ENCODE peak calls at places on chromosomes 12 and 14, in eight cellular contexts. U, L, O, H, T, X, A and M are unnamed samples.

GRCh38 chr14:55152052-55152753 is 23.2 kb downstream of the LGALS3 start:
- DNase-seq in U (no peak), L (no peak), O (no peak), H (no peak), T (peak; percentile 81), X (no peak), A (no peak), M (no peak)

GRCh38 chr12:87120440-87120839 is 864.2 kb upstream of the MGAT4C start:
- DNase-seq in U (no peak), L (no peak), O (no peak), H (no peak), T (peak; percentile 2), X (no peak), A (peak; percentile 21), M (no peak)

GRCh38 chr12:65892905-65893304 is 68.6 kb downstream of the HMGA2 start:
- DNase-seq in U (no peak), L (peak; percentile 79), O (no peak), H (no peak), T (peak; percentile 87), X (no peak), A (no peak), M (no peak)

GRCh38 chr12:56628671-56629458 is 1.3 kb downstream of the BAZ2A start:
- DNase-seq in U (peak; percentile 66), L (peak; percentile 80), O (peak; percentile 59), H (peak; percentile 89), T (peak; percentile 74), X (no peak), A (peak; percentile 69), M (no peak)

GRCh38 chr12:87238466-87238865 is 790.7 kb downstream of the C12orf50 start:
- DNase-seq in U (no peak), L (no peak), O (no peak), H (no peak), T (no peak), X (no peak), A (no peak), M (no peak)

GRCh38 chr14:76015668-76016067 is 30.1 kb downstream of the IFT43 start:
- DNase-seq in U (no peak), L (no peak), O (no peak), H (no peak), T (no peak), X (no peak), A (no peak), M (no peak)

GRCh38 chr14:65431951-65432350 is 19.4 kb downstream of the FUT8 start:
- DNase-seq in U (no peak), L (no peak), O (no peak), H (no peak), T (peak; percentile 33), X (no peak), A (no peak), M (no peak)

GRCh38 chr12:87820524-87821194 is 208.5 kb downstream of the C12orf50 start:
- DNase-seq in U (no peak), L (no peak), O (no peak), H (no peak), T (peak; percentile 74), X (peak; percentile 64), A (no peak), M (peak; percentile 9)

GRCh38 chr12:27623645-27624044 is 72.6 kb upstream of the REP15 start:
- DNase-seq in U (no peak), L (peak; percentile 54), O (no peak), H (no peak), T (peak; percentile 36), X (no peak), A (no peak), M (no peak)

GRCh38 chr12:42296503-42297109 is 29.3 kb downstream of the ZCRB1 start:
- DNase-seq in U (peak; percentile 88), L (no peak), O (peak; percentile 17), H (peak; percentile 61), T (no peak), X (no peak), A (no peak), M (no peak)

GRCh38 chr12:68240975-68241374 is 12.4 kb downstream of the IL22 start:
- DNase-seq in U (no peak), L (peak; percentile 8), O (no peak), H (peak; percentile 89), T (peak; percentile 57), X (no peak), A (peak; percentile 16), M (no peak)

GRCh38 chr14:103897075-103897947 is 30.9 kb upstream of the TDRD9 start:
- DNase-seq in U (no peak), L (no peak), O (no peak), H (no peak), T (no peak), X (no peak), A (peak; percentile 73), M (no peak)

GRCh38 chr12:111151441-111151840 is 217.5 kb downstream of the PHETA1 start:
- DNase-seq in U (no peak), L (no peak), O (no peak), H (no peak), T (no peak), X (no peak), A (no peak), M (no peak)

GRCh38 chr14:96269359-96269710 is 13.3 kb downstream of the BDKRB1 start:
- DNase-seq in U (no peak), L (no peak), O (no peak), H (no peak), T (no peak), X (no peak), A (no peak), M (no peak)
- H2AFZ ChIP-seq in U (no peak overlapping the region), L (no peak overlapping the region), O (no peak overlapping the region), H (no peak overlapping the region), T (peak overlapping the region; percentile 67), X (no peak overlapping the region), A (no peak overlapping the region), M (no peak overlapping the region)

DNA sequence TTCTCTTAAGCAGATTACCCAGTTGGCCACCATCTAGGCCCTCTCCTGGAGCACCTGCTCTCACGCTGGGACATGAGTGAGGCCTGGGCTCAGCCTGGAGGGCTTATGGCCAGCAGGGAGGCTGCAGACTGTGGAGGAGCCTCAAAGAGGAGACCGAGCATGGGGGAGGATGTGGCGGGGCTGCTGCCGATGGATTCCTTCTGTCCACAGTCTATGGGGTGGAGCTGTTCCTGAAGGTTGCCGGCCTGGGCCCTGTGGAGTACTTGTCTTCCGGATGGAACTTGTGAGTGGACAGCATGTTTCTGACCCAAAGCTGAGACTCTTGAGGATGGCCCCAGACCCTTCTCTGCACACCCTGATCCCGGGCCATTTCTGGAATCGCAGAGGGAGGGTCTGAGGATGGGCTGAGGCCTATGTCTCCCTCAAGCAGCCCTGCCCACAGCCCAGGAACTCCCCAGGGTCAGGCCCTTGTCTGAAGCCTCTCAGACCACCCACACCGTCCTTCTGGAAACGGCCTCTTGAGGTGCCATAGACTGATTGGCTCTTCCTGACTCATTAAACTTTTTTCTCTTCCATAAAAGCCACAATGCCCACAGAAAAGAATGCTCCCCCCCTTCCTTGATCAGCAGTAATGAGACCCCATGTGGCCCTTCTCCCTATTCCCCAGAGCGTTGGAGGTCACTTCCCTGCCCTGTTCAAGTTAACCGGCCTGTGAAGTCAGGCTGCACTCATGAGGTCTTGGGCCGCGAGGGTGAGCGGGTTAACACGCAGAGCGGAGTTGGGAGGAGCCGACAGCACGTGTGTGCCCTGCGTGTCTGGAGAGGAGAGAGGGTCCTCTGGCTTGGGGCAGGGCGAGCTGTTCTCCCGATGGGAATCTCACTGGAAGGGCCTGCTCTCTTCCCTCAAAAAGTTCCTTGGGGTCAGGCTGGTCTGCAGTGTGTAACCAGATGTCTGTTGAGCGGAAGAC is 48.9 kb downstream of the SLC8B1 start:
- DNase-seq in U (no peak), L (no peak), O (no peak), H (no peak), T (no peak), X (no peak), A (no peak), M (no peak)
- H3K36me3 ChIP-seq in U (no peaks in the 10 kb centered on the region), L (no peaks in the 10 kb centered on the region), O (no peaks in the 10 kb centered on the region), H (no peaks in the 10 kb centered on the region), T (peaks cover 14% of the 10 kb centered on the region), X (no peaks in the 10 kb centered on the region), A (no peaks in the 10 kb centered on the region), M (no peaks in the 10 kb centered on the region)

GRCh38 chr12:121005346-121005815 is 10.9 kb downstream of the C12orf43 start:
- DNase-seq in U (peak; percentile 87), L (peak; percentile 61), O (peak; percentile 77), H (peak; percentile 37), T (peak; percentile 23), X (peak; percentile 46), A (peak; percentile 65), M (no peak)
- TF ChIP-seq CTCF in U (peak; percentile 93), L (peak; percentile 78), O (peak; percentile 86), H (peak; percentile 58), T (peak; percentile 61), X (peak; percentile 63), A (peak; percentile 54), M (peak; percentile 78)

GRCh38 chr14:96662116-96662901 is 134.9 kb upstream of the VRK1 start:
- DNase-seq in U (no peak), L (no peak), O (no peak), H (no peak), T (no peak), X (no peak), A (no peak), M (no peak)

GRCh38 chr14:96663491-96664067 is 133.6 kb upstream of the VRK1 start:
- DNase-seq in U (no peak), L (no peak), O (no peak), H (no peak), T (no peak), X (no peak), A (no peak), M (no peak)

GRCh38 chr14:96661244-96661969 is 135.8 kb upstream of the VRK1 start:
- DNase-seq in U (no peak), L (no peak), O (no peak), H (no peak), T (no peak), X (no peak), A (no peak), M (no peak)

GRCh38 chr14:96660667-96661066 is 136.5 kb upstream of the VRK1 start:
- DNase-seq in U (no peak), L (no peak), O (peak; percentile 29), H (no peak), T (no peak), X (no peak), A (no peak), M (no peak)

GRCh38 chr14:96663076-96663475 is 134.1 kb upstream of the VRK1 start:
- DNase-seq in U (no peak), L (no peak), O (no peak), H (no peak), T (no peak), X (no peak), A (no peak), M (no peak)
- H2AFZ ChIP-seq in U (peak overlapping the region; percentile 76), L (no peak overlapping the region), O (no peak overlapping the region), H (no peak overlapping the region), T (no peak overlapping the region), X (no peak overlapping the region), A (no peak overlapping the region), M (no peak overlapping the region)

GRCh38 chr12:54378791-54379400 is 5.6 kb downstream of the ZNF385A start:
- DNase-seq in U (peak; percentile 80), L (peak; percentile 36), O (peak; percentile 89), H (peak; percentile 48), T (no peak), X (no peak), A (peak; percentile 81), M (no peak)
- H3K36me3 ChIP-seq in U (peaks cover 5% of the 10 kb centered on the region), L (no peaks in the 10 kb centered on the region), O (no peaks in the 10 kb centered on the region), H (no peaks in the 10 kb centered on the region), T (no peaks in the 10 kb centered on the region), X (no peaks in the 10 kb centered on the region), A (no peaks in the 10 kb centered on the region), M (peaks cover 60% of the 10 kb centered on the region)